ENCODE peak calls at places on chromosomes 7 and 10, in eight cellular contexts. S is PC-3, L is neural progenitor cell, E is astrocyte, B is GM12865, T is AG10803, D is D721Med, K is GM23338. I is an unnamed sample.

GRCh38 chr10:125160856-125161569 is 650 bp upstream of the CTBP2 start:
- DNase-seq in S (peak; percentile 78), L (peak; percentile 97), E (peak; percentile 80), B (no peak), T (peak; percentile 79), D (peak; percentile 67), K (peak; percentile 90), I (peak; percentile 96)

GRCh38 chr7:155603190-155603857 is 41.1 kb upstream of the RBM33 start:
- DNase-seq in S (no peak), L (no peak), E (no peak), B (no peak), T (no peak), D (no peak), K (no peak), I (no peak)

GRCh38 chr10:32205666-32206065 is 141.3 kb downstream of the EPC1 start:
- DNase-seq in S (no peak), L (no peak), E (peak; percentile 73), B (no peak), T (peak; percentile 50), D (no peak), K (no peak), I (peak; percentile 21)

GRCh38 chr10:43203491-43204393 is 63.1 kb downstream of the RASGEF1A start:
- DNase-seq in S (no peak), L (peak; percentile 65), E (no peak), B (peak; percentile 18), T (no peak), D (peak; percentile 10), K (peak; percentile 77), I (peak; percentile 38)

GRCh38 chr10:84267503-84268126 is 22.8 kb downstream of the RGR start:
- DNase-seq in S (peak; percentile 59), L (peak; percentile 67), E (peak; percentile 10), B (peak; percentile 63), T (peak; percentile 48), D (no peak), K (peak; percentile 86), I (no peak)

GRCh38 chr10:48526371-48526821 is 78.5 kb downstream of the ARHGAP22 start:
- DNase-seq in S (no peak), L (peak; percentile 67), E (peak; percentile 92), B (no peak), T (peak; percentile 88), D (no peak), K (no peak), I (no peak)

GRCh38 chr7:138095972-138096935 is 20.0 kb downstream of the AKR1D1 start:
- DNase-seq in S (no peak), L (no peak), E (no peak), B (no peak), T (no peak), D (no peak), K (no peak), I (no peak)

GRCh38 chr10:822661-823367 is 108.7 kb downstream of the LARP4B start:
- DNase-seq in S (no peak), L (no peak), E (no peak), B (peak; percentile 56), T (no peak), D (no peak), K (no peak), I (no peak)

GRCh38 chr10:116444527-116445142 is 17.0 kb downstream of the PNLIPRP3 start:
- DNase-seq in S (peak; percentile 25), L (peak; percentile 70), E (peak; percentile 16), B (peak; percentile 42), T (peak; percentile 48), D (no peak), K (peak; percentile 71), I (peak; percentile 34)

GRCh38 chr10:71025535-71025934 is 137.2 kb upstream of the PCBD1 start:
- DNase-seq in S (peak; percentile 78), L (no peak), E (no peak), B (no peak), T (no peak), D (no peak), K (peak; percentile 82), I (peak; percentile 70)

GRCh38 chr10:120588311-120588710 is 131.3 kb downstream of the PLPP4 start:
- DNase-seq in S (no peak), L (no peak), E (peak; percentile 39), B (no peak), T (no peak), D (no peak), K (no peak), I (no peak)

GRCh38 chr10:90604636-90605035 is 253.2 kb downstream of the HTR7 start:
- DNase-seq in S (no peak), L (no peak), E (peak; percentile 12), B (no peak), T (no peak), D (no peak), K (no peak), I (no peak)

GRCh38 chr10:72847681-72848080 is 45.9 kb upstream of the OIT3 start:
- DNase-seq in S (peak; percentile 87), L (no peak), E (no peak), B (no peak), T (no peak), D (no peak), K (no peak), I (peak; percentile 34)

GRCh38 chr7:76512941-76513816 is 2.8 kb downstream of the UPK3B start:
- DNase-seq in S (peak; percentile 10), L (peak; percentile 70), E (no peak), B (no peak), T (no peak), D (no peak), K (peak; percentile 81), I (no peak)

GRCh38 chr7:44348300-44348699 is 22.9 kb upstream of the CAMK2B start:
- DNase-seq in S (peak; percentile 50), L (peak; percentile 31), E (no peak), B (peak; percentile 65), T (peak; percentile 34), D (no peak), K (peak; percentile 79), I (no peak)
- TF ChIP-seq CTCF in S (peak; percentile 57), L (peak; percentile 41), E (peak; percentile 40), B (peak; percentile 59), T (peak; percentile 60), D (peak; percentile 12), K (peak; percentile 68), I (no peak)

GRCh38 chr10:121601458-121601857 is 3.2 kb upstream of the FGFR2 start:
- DNase-seq in S (no peak), L (no peak), E (no peak), B (no peak), T (no peak), D (no peak), K (no peak), I (no peak)

GRCh38 chr10:121597504-121598241 is 571 bp downstream of the FGFR2 start:
- DNase-seq in S (no peak), L (peak; percentile 65), E (no peak), B (no peak), T (no peak), D (no peak), K (peak; percentile 51), I (peak; percentile 23)

GRCh38 chr10:121596668-121597503 is 1.4 kb downstream of the FGFR2 start:
- DNase-seq in S (no peak), L (peak; percentile 91), E (no peak), B (no peak), T (no peak), D (no peak), K (peak; percentile 95), I (peak; percentile 86)

GRCh38 chr10:121595806-121596667 is 2.2 kb downstream of the FGFR2 start:
- DNase-seq in S (no peak), L (peak; percentile 88), E (no peak), B (no peak), T (no peak), D (peak; percentile 26), K (peak; percentile 55), I (no peak)

GRCh38 chr10:121598261-121599249 is at the start of gene FGFR2:
- DNase-seq in S (peak; percentile 69), L (peak; percentile 98), E (peak; percentile 41), B (peak; percentile 22), T (peak; percentile 47), D (peak; percentile 37), K (peak; percentile 92), I (peak; percentile 93)
- TF ChIP-seq CTCF in S (no peak), L (no peak), E (no peak), B (no peak), T (no peak), D (no peak), K (no peak), I (no peak)

DNA sequence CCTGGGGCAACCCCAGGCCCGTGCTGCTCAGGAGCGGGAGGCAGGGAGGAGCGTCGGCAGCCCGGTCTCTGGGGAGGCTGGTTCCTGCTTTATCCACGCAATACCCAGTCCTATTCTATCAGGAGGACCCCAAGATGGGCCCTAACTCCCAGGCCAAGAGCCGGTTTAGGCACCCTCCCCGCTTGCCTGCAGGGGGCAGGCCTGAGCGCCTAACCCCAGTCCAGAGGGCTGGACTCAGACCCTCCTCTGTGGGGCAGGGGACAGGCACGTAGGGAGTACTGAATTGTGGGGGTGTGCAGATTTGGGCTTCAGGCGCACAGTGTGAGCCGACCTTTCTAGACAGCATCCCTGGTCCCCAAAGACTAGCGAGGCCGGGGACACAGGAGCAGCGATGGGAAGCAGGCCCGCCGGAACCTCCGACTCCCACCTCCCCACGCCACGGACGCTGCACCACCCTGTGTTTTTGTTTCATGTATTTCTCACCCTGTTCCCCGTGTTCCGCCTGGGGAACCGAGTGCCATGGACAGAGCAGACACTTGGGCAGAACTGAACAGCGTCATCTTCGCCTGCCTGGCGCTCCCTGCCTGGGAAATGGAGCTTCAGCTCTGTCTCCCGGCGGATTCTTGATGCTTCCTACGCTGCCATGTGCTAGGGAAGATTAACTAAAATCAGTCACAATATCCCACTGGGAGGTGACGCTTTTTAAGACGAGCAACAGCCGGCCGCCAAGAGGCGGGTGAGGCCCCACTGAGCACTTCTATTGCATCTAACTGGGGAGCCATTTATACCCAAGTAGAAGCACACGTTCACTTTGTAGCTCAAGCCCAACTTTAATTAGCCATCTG is 5.3 kb downstream of the NUDT1 start:
- DNase-seq in S (peak; percentile 38), L (peak; percentile 84), E (no peak), B (peak; percentile 47), T (no peak), D (peak; percentile 74), K (peak; percentile 83), I (no peak)
- TF ChIP-seq CTCF in S (peak; percentile 77), L (peak; percentile 82), E (peak; percentile 37), B (peak; percentile 76), T (peak; percentile 73), D (peak; percentile 76), K (peak; percentile 86), I (peak; percentile 65)

GRCh38 chr10:109855746-109856145 is 67.6 kb downstream of the XPNPEP1 start:
- DNase-seq in S (no peak), L (no peak), E (no peak), B (no peak), T (no peak), D (no peak), K (no peak), I (no peak)

GRCh38 chr10:109852004-109852717 is 71.2 kb downstream of the XPNPEP1 start:
- DNase-seq in S (peak; percentile 85), L (peak; percentile 88), E (peak; percentile 25), B (peak; percentile 75), T (peak; percentile 66), D (peak; percentile 27), K (peak; percentile 88), I (peak; percentile 74)

GRCh38 chr10:109853922-109854321 is 69.4 kb downstream of the XPNPEP1 start:
- DNase-seq in S (no peak), L (no peak), E (no peak), B (no peak), T (no peak), D (no peak), K (no peak), I (no peak)

GRCh38 chr10:109851595-109851994 is 71.7 kb downstream of the XPNPEP1 start:
- DNase-seq in S (no peak), L (no peak), E (no peak), B (no peak), T (no peak), D (no peak), K (no peak), I (no peak)

GRCh38 chr10:109852718-109853037 is 70.6 kb downstream of the XPNPEP1 start:
- DNase-seq in S (no peak), L (no peak), E (no peak), B (no peak), T (no peak), D (no peak), K (no peak), I (no peak)
- TF ChIP-seq CTCF in S (no peak), L (no peak), E (no peak), B (no peak), T (no peak), D (no peak), K (no peak), I (peak; percentile 51)